ENCODE peak calls at places on chromosome 20, in eight cellular contexts. P, T, M, S, X, L, H and Z are unnamed samples.

GRCh38 chr20:14963262-14963663 is 625.9 kb upstream of the FLRT3 start:
- DNase-seq in P (no peak), T (peak; percentile 26), M (peak; percentile 80), S (peak; percentile 35), X (no peak), L (no peak), H (no peak), Z (peak; percentile 90)

GRCh38 chr20:44159711-44160110 is 27.3 kb downstream of the JPH2 start:
- DNase-seq in P (no peak), T (no peak), M (no peak), S (no peak), X (no peak), L (no peak), H (no peak), Z (no peak)

GRCh38 chr20:6863798-6864201 is 96.3 kb downstream of the BMP2 start:
- DNase-seq in P (no peak), T (no peak), M (no peak), S (no peak), X (no peak), L (no peak), H (no peak), Z (no peak)

GRCh38 chr20:11849270-11849920 is 68.3 kb upstream of the BTBD3 start:
- DNase-seq in P (no peak), T (no peak), M (no peak), S (no peak), X (no peak), L (no peak), H (no peak), Z (no peak)

GRCh38 chr20:38392356-38392755 is 42.8 kb downstream of the SNHG17 start:
- DNase-seq in P (no peak), T (peak; percentile 19), M (no peak), S (no peak), X (no peak), L (no peak), H (no peak), Z (no peak)

GRCh38 chr20:13336308-13337089 is 115.4 kb downstream of the ISM1 start:
- DNase-seq in P (no peak), T (no peak), M (peak; percentile 84), S (peak; percentile 87), X (no peak), L (no peak), H (no peak), Z (no peak)

GRCh38 chr20:5991623-5992441 is 41.4 kb downstream of the MCM8 start:
- DNase-seq in P (no peak), T (no peak), M (no peak), S (no peak), X (no peak), L (no peak), H (no peak), Z (peak; percentile 13)

GRCh38 chr20:59808729-59809381 is 124.6 kb downstream of the SYCP2 start:
- DNase-seq in P (peak; percentile 13), T (no peak), M (no peak), S (no peak), X (peak; percentile 33), L (no peak), H (no peak), Z (no peak)

GRCh38 chr20:29873946-29874345 is 1383.5 kb upstream of the DEFB115 start:
- DNase-seq in P (peak; percentile 61), T (no peak), M (no peak), S (no peak), X (peak; percentile 49), L (no peak), H (no peak), Z (peak; percentile 37)

GRCh38 chr20:44050925-44051660 is 135.9 kb downstream of the JPH2 start:
- DNase-seq in P (no peak), T (no peak), M (no peak), S (no peak), X (peak; percentile 33), L (no peak), H (no peak), Z (no peak)

GRCh38 chr20:7196481-7196880 is 429.0 kb downstream of the BMP2 start:
- DNase-seq in P (no peak), T (no peak), M (no peak), S (no peak), X (no peak), L (no peak), H (no peak), Z (no peak)

GRCh38 chr20:49539481-49540231 is 28.3 kb downstream of the PTGIS start:
- DNase-seq in P (no peak), T (no peak), M (no peak), S (no peak), X (no peak), L (no peak), H (no peak), Z (no peak)

GRCh38 chr20:47857994-47858557 is 72.8 kb upstream of the SULF2 start:
- DNase-seq in P (no peak), T (no peak), M (no peak), S (no peak), X (no peak), L (no peak), H (no peak), Z (peak; percentile 38)

GRCh38 chr20:56504373-56505005 is 20.1 kb upstream of the FAM209A start:
- DNase-seq in P (peak; percentile 48), T (no peak), M (peak; percentile 38), S (no peak), X (peak; percentile 63), L (peak; percentile 51), H (no peak), Z (no peak)

GRCh38 chr20:23937303-23938117 is 51.1 kb downstream of the GGTLC1 start:
- DNase-seq in P (peak; percentile 55), T (peak; percentile 16), M (peak; percentile 35), S (peak; percentile 52), X (peak; percentile 66), L (peak; percentile 20), H (peak; percentile 3), Z (peak; percentile 60)

GRCh38 chr20:17541996-17542395 is 10.8 kb upstream of the BFSP1 start:
- DNase-seq in P (no peak), T (no peak), M (no peak), S (no peak), X (no peak), L (no peak), H (no peak), Z (no peak)
- TF ChIP-seq MAX in P (no peak), T (no peak), M (no peak), S (no peak), X (no peak), L (no peak), H (no peak), Z (no peak)

GRCh38 chr20:8342401-8342800 is 210.3 kb downstream of the PLCB1 start:
- DNase-seq in P (no peak), T (no peak), M (no peak), S (no peak), X (no peak), L (no peak), H (no peak), Z (no peak)

GRCh38 chr20:8344106-8344505 is 212.0 kb downstream of the PLCB1 start:
- DNase-seq in P (no peak), T (no peak), M (no peak), S (no peak), X (no peak), L (no peak), H (no peak), Z (no peak)

DNA sequence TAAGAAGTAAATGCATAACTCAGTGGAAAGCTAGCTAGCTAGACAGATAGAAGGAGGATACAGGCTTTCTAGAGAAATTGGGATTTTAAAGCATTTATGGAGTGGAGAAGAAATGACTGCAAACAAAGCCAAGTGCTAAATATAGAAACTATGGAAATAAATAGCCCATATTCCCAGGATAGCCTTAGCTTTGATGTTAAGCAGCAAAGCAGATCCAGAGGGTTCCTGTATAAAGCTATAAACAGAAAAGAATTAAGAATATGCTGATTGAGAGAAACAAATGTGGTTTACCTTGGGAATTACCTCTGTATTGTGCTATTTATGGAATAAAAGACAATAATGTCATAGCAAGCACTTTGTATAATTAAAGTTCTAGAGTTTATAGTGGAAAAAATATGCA is 214.8 kb downstream of the PLCB1 start:
- DNase-seq in P (no peak), T (no peak), M (no peak), S (no peak), X (no peak), L (no peak), H (no peak), Z (peak; percentile 36)
- H3K4me1 ChIP-seq in P (peaks cover 10% of the 10 kb centered on the region), T (no peaks in the 10 kb centered on the region), M (no peaks in the 10 kb centered on the region), S (peaks cover 9% of the 10 kb centered on the region), X (no peaks in the 10 kb centered on the region), L (no peaks in the 10 kb centered on the region), H (no peaks in the 10 kb centered on the region), Z (peaks cover 4% of the 10 kb centered on the region)

GRCh38 chr20:53738039-53738944 is 144.7 kb upstream of the ZNF217 start:
- DNase-seq in P (peak; percentile 34), T (no peak), M (peak; percentile 67), S (peak; percentile 88), X (no peak), L (peak; percentile 46), H (no peak), Z (no peak)
- TF ChIP-seq MAX in P (peak; percentile 36), T (no peak), M (peak; percentile 80), S (peak; percentile 74), X (no peak), L (no peak), H (no peak), Z (no peak)

DNA sequence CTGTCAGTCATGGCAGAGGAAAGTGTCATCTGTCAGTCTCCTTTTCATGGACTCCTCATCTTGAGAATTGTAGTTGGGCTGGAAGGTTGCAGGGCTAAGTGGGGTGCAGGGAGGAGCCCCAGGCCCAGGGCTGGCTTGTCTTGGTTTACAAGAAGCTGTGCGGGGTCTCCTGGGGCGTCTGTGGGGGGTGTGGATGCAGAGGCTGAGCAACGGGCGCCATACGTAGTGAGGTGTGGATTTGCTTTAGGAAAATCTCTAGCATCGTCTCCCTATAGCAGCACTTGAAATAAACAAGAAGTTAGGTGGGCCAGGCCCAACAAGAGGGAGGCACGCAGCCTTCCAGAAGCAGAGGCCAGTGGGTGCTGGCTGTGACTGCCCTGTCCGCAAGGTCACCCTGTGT is 1.8 kb upstream of the SLC17A9 start:
- DNase-seq in P (no peak), T (no peak), M (no peak), S (no peak), X (no peak), L (no peak), H (no peak), Z (no peak)
- H3K4me1 ChIP-seq in P (no peaks in the 10 kb centered on the region), T (peaks cover 24% of the 10 kb centered on the region), M (peaks cover 6% of the 10 kb centered on the region), S (peaks cover 52% of the 10 kb centered on the region), X (peaks cover 16% of the 10 kb centered on the region), L (peaks cover 3% of the 10 kb centered on the region), H (peaks cover 12% of the 10 kb centered on the region), Z (peaks cover 20% of the 10 kb centered on the region)

DNA sequence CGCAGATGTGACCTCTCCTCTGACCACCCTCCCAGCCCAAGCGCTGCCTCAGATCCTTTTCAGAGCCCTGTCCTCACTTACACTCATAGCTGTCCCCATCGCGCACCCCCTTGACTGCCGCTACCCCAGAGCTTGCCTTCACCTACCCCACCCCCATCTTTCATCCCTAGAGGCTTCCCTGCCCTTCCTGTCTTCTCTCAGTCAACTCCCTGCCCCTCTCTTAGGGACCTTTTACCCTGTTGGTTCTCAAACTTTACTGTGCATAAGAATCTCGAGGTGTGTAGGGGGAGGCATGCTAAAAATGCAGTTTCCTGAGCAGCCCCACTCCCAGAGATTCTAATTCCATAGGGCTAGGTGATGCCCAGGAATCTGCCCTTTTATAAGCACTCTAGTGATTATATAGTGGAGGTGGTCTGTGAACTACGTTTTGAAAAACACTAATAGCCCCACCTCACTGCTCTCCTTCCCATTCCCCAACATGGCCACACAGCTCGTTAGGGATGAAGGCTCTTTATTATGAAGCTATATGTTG is 725 bp downstream of the TM9SF4 start:
- DNase-seq in P (no peak), T (no peak), M (no peak), S (no peak), X (no peak), L (no peak), H (no peak), Z (no peak)
- TF ChIP-seq MAX in P (no peak), T (no peak), M (no peak), S (no peak), X (no peak), L (no peak), H (no peak), Z (no peak)

GRCh38 chr20:36097751-36098151 is 56.8 kb upstream of the EPB41L1 start:
- DNase-seq in P (no peak), T (no peak), M (no peak), S (no peak), X (peak; percentile 64), L (no peak), H (no peak), Z (peak; percentile 35)
- H3K4me1 ChIP-seq in P (peaks cover 9% of the 10 kb centered on the region), T (peaks cover 72% of the 10 kb centered on the region), M (peaks cover 57% of the 10 kb centered on the region), S (peaks cover 11% of the 10 kb centered on the region), X (peaks cover 14% of the 10 kb centered on the region), L (peaks cover 18% of the 10 kb centered on the region), H (peaks cover 24% of the 10 kb centered on the region), Z (peaks cover 26% of the 10 kb centered on the region)